ENCODE peak calls at places on chromosomes 1 and 21, in four cellular contexts. U, H, P and L are unnamed samples.

GRCh38 chr1:38370716-38371504 is 324.3 kb upstream of the POU3F1 start:
- DNase-seq in U (no peak), H (no peak), P (no peak), L (no peak)

GRCh38 chr1:169844941-169845608 is 48.6 kb downstream of the SCYL3 start:
- DNase-seq in U (no peak), H (no peak), P (no peak), L (no peak)

GRCh38 chr1:224087358-224087757 is 26.6 kb upstream of the FBXO28 start:
- DNase-seq in U (no peak), H (no peak), P (no peak), L (no peak)

GRCh38 chr1:46719689-46720088 is 775 bp upstream of the EFCAB14 start:
- DNase-seq in U (no peak), H (no peak), P (no peak), L (peak; percentile 78)

GRCh38 chr1:217036757-217037156 is 313.5 kb upstream of the ESRRG start:
- DNase-seq in U (no peak), H (no peak), P (no peak), L (no peak)

GRCh38 chr1:8687053-8687452 is 130.4 kb downstream of the RERE start:
- DNase-seq in U (no peak), H (no peak), P (no peak), L (no peak)

GRCh38 chr1:8339203-8339600 is 21.3 kb downstream of the SLC45A1 start:
- DNase-seq in U (no peak), H (no peak), P (no peak), L (no peak)

GRCh38 chr21:27397578-27397977 is 430.7 kb upstream of the ADAMTS5 start:
- DNase-seq in U (no peak), H (no peak), P (no peak), L (no peak)

GRCh38 chr1:50420689-50421365 is 2.4 kb downstream of the DMRTA2 start:
- DNase-seq in U (no peak), H (peak; percentile 88), P (no peak), L (no peak)

GRCh38 chr1:177122461-177122860 is 42.1 kb downstream of the ASTN1 start:
- DNase-seq in U (no peak), H (no peak), P (no peak), L (no peak)

GRCh38 chr1:14228677-14229076 is 369.8 kb upstream of the KAZN start:
- DNase-seq in U (no peak), H (no peak), P (no peak), L (no peak)

GRCh38 chr1:116741781-116742565 is 12.3 kb upstream of the CD2 start:
- DNase-seq in U (no peak), H (no peak), P (no peak), L (no peak)

GRCh38 chr1:40783001-40783905 is at the start of gene KCNQ4:
- DNase-seq in U (no peak), H (peak; percentile 91), P (no peak), L (no peak)

GRCh38 chr21:45035477-45035848 is 38.9 kb upstream of the ADARB1 start:
- DNase-seq in U (no peak), H (no peak), P (no peak), L (no peak)

GRCh38 chr1:52553372-52554266 is 727 bp upstream of the TUT4 start:
- DNase-seq in U (peak; percentile 53), H (peak; percentile 95), P (peak; percentile 83), L (peak; percentile 32)

GRCh38 chr1:20370628-20371200 is 80.0 kb downstream of the VWA5B1 start:
- DNase-seq in U (no peak), H (no peak), P (no peak), L (no peak)

GRCh38 chr1:9262587-9262986 is 28.0 kb downstream of the H6PD start:
- DNase-seq in U (no peak), H (no peak), P (no peak), L (no peak)

GRCh38 chr1:202578001-202578500 is 132.2 kb downstream of the SYT2 start:
- DNase-seq in U (no peak), H (peak; percentile 45), P (no peak), L (peak; percentile 86)

GRCh38 chr1:31679676-31680230 is 24.1 kb downstream of the COL16A1 start:
- DNase-seq in U (no peak), H (no peak), P (no peak), L (no peak)
- TF ChIP-seq CTCF in U (no peak), H (no peak), P (peak; percentile 29), L (no peak)

DNA sequence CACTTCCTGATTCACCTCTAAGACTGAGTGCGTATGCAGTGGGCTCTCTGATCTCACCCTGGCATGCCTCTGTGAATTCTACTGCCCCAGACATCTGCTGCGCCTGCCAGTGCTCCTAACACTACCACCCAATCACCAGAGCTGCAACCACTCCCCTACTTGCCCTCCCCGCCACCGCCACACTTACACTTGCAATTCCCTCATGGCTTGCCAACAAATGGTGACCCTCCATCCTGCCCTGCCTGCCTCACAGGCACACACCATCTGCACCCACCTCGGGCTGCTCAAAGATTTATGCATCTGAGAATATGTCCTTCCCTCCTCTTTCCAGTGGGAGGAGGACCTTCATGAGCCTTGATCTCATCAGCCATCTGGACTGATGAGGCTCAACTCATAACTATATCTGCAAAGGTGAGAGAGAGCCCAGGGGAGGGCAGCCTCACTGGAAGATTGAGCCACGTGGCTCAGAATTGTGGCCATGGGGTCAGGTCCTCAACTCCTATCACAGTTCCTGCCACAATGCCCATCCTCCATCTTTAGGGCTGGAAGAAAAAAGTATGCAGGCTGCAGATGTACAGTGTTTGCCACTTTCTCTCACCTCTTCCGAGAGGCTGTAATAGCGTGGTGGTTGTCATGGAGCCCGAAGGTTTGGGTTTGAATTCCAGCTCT is 117.8 kb downstream of the IGSF21 start:
- DNase-seq in U (no peak), H (no peak), P (no peak), L (no peak)
- H3K27me3 ChIP-seq in U (no peaks in the 10 kb centered on the region), H (no peaks in the 10 kb centered on the region), P (no peaks in the 10 kb centered on the region), L (no peaks in the 10 kb centered on the region)

DNA sequence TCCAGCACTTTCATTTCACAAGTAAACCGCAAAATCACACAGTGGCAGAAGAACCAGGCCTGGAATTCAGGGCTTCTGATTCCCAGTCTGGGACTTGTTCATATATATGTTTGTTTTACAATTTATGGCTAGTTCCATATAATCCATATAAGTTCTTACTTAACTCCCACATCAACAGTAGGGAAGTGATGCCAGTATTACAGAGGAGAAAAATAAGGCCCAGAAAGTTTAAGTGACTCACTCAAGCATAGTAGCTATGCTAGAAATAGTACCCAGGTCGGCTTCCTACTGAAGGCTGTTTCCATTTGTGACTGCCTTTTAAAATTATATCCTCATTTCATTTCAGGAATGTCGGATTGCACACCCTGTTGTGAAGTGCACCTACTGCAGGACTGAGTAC is 1.4 kb downstream of the FAM76A start:
- DNase-seq in U (no peak), H (no peak), P (peak; percentile 18), L (peak; percentile 28)
- H3K4me3 ChIP-seq in U (peak overlapping the region; percentile 99), H (peak overlapping the region; percentile 96), P (peak overlapping the region; percentile 86), L (no peak overlapping the region)

GRCh38 chr1:225572422-225572821 is 80.5 kb downstream of the ENAH start:
- DNase-seq in U (no peak), H (no peak), P (peak; percentile 48), L (peak; percentile 24)
- TF ChIP-seq CTCF in U (peak; percentile 12), H (no peak), P (peak; percentile 56), L (no peak)

GRCh38 chr1:39726600-39726999 is 12.1 kb upstream of the PPIE start:
- DNase-seq in U (no peak), H (no peak), P (no peak), L (no peak)
- H3K27me3 ChIP-seq in U (no peaks in the 10 kb centered on the region), H (peaks cover 100% of the 10 kb centered on the region), P (peaks cover 31% of the 10 kb centered on the region), L (no peaks in the 10 kb centered on the region)

GRCh38 chr1:186183970-186184628 is 191.0 kb downstream of the TPR start:
- DNase-seq in U (no peak), H (no peak), P (no peak), L (no peak)
- H3K4me3 ChIP-seq in U (peak overlapping the region; percentile 49), H (no peak overlapping the region), P (no peak overlapping the region), L (no peak overlapping the region)